ENCODE peak calls at places on chromosomes 13 and 19, in five cellular contexts. F is HEK293T, A is GM03348, P is H1, O is AG09319. D is an unnamed sample.

GRCh38 chr13:67769987-67770341 is 539.8 kb upstream of the PCDH9 start:
- DNase-seq in O (no peak), A (no peak), P (no peak), F (no peak), D (no peak)

GRCh38 chr13:42650470-42650869 is 76.5 kb downstream of the TNFSF11 start:
- DNase-seq in O (peak), P (no peak), A (no peak), F (no peak), D (no peak)

GRCh38 chr13:45373116-45373606 is 32.2 kb upstream of the TPT1 start:
- DNase-seq in A (no peak), P (no peak), F (no peak), O (no peak), D (no peak)

GRCh38 chr19:13100031-13100588 is 2.5 kb downstream of the LYL1 start:
- DNase-seq in A (no peak), P (no peak), F (no peak), O (no peak), D (no peak)

GRCh38 chr19:16899566-16900075 is 10.8 kb downstream of the F2RL3 start:
- DNase-seq in O (no peak), F (peak), A (peak), P (peak), D (no peak)

GRCh38 chr13:59356607-59357006 is 807.1 kb downstream of the DIAPH3 start:
- DNase-seq in A (no peak), P (no peak), O (no peak), F (no peak), D (peak)

GRCh38 chr19:45499196-45500180 is 1.2 kb downstream of the PPM1N start:
- DNase-seq in O (no peak), P (peak), F (peak), A (peak), D (no peak)

GRCh38 chr13:96779691-96780090 is 214.6 kb downstream of the OXGR1 start:
- DNase-seq in A (no peak), P (no peak), O (no peak), F (no peak), D (no peak)

GRCh38 chr19:246551-246950 is 44.7 kb downstream of the PLPP2 start:
- DNase-seq in O (no peak), F (no peak), A (no peak), P (peak), D (no peak)

GRCh38 chr19:15108145-15108844 is 1.1 kb downstream of the SYDE1 start:
- DNase-seq in P (no peak), F (no peak), A (peak), O (no peak), D (no peak)

GRCh38 chr13:60721063-60721462 is 324.0 kb downstream of the TDRD3 start:
- DNase-seq in F (no peak), P (no peak), O (no peak), A (no peak), D (no peak)

GRCh38 chr13:29835280-29836061 is 14.9 kb downstream of the UBL3 start:
- DNase-seq in O (no peak), A (no peak), P (no peak), F (no peak), D (no peak)

GRCh38 chr19:49425922-49426592 is 869 bp downstream of the GFY start:
- DNase-seq in O (no peak), A (no peak), P (peak), F (peak), D (no peak)

GRCh38 chr19:11463391-11463790 is 17.5 kb downstream of the ELAVL3 start:
- DNase-seq in P (no peak), A (no peak), F (no peak), O (no peak), D (no peak)

GRCh38 chr13:45180713-45181601 is 19.9 kb downstream of the KCTD4 start:
- DNase-seq in O (no peak), A (no peak), P (no peak), F (no peak), D (no peak)

GRCh38 chr13:37345869-37346268 is 240.4 kb upstream of the CSNK1A1L start:
- DNase-seq in O (no peak), F (no peak), P (no peak), A (no peak), D (no peak)

GRCh38 chr13:80239571-80240255 is 101.2 kb downstream of the SPRY2 start:
- DNase-seq in F (no peak), O (no peak), P (no peak), A (no peak), D (no peak)

GRCh38 chr19:4506449-4507149 is 11.7 kb downstream of the PLIN4 start:
- DNase-seq in P (no peak), F (no peak), A (peak), O (no peak), D (no peak)

GRCh38 chr19:15529774-15530372 is 21.5 kb downstream of the CYP4F22 start:
- DNase-seq in P (no peak), F (no peak), O (no peak), A (no peak), D (no peak)

GRCh38 chr13:73421310-73421912 is 362.6 kb downstream of the KLF5 start:
- DNase-seq in A (no peak), P (no peak), F (no peak), O (no peak), D (no peak)

GRCh38 chr19:15869109-15869555 is 28.7 kb downstream of the CYP4F2 start:
- DNase-seq in O (no peak), F (peak), P (no peak), A (peak), D (no peak)

GRCh38 chr13:112335135-112335534 is 41.0 kb upstream of the SPACA7 start:
- DNase-seq in A (no peak), F (no peak), P (no peak), O (no peak), D (no peak)

GRCh38 chr13:33150662-33151061 is 134.4 kb downstream of the KL start:
- DNase-seq in A (no peak), F (no peak), O (no peak), P (no peak), D (no peak)

GRCh38 chr13:24802074-24802473 is 38.1 kb downstream of the RNF17 start:
- DNase-seq in P (no peak), A (no peak), O (no peak), F (no peak), D (no peak)

GRCh38 chr19:46416077-46416709 is 2.8 kb upstream of the CCDC8 start:
- DNase-seq in O (peak), P (peak), F (peak), A (peak), D (peak)

GRCh38 chr19:28929026-28929425 is 283.9 kb downstream of the UQCRFS1 start:
- DNase-seq in A (no peak), F (no peak), P (no peak), O (no peak), D (no peak)

GRCh38 chr19:12113121-12113520 is 27.0 kb downstream of the ZNF20 start:
- DNase-seq in A (no peak), F (no peak), O (no peak), P (no peak), D (no peak)

GRCh38 chr19:7692417-7693088 is 9.4 kb downstream of the FCER2 start:
- DNase-seq in A (no peak), F (no peak), O (no peak), P (no peak), D (no peak)

GRCh38 chr19:39277598-39277997 is 9.4 kb downstream of the IFNL2 start:
- DNase-seq in P (no peak), A (no peak), O (no peak), F (no peak), D (no peak)

D was measured in DMS 273 treated with DMSO at 0.1 percent for 48 hours.